ENCODE peak calls at places on chromosomes 7 and 10, in six cellular contexts. X, M, C, G, U and T are unnamed samples.
A peak's percentile ranks its signal among the peaks of the same experiment; 100 is the strongest.

GRCh38 chr7:137886706-137887105 is 39.9 kb upstream of the DGKI start:
- DNase-seq in M (no peak), G (no peak), X (peak; percentile 58), C (no peak), U (no peak), T (no peak)

GRCh38 chr10:116783011-116783655 is 40.8 kb upstream of the HSPA12A start:
- DNase-seq in G (peak; percentile 38), C (peak; percentile 34), M (no peak), X (peak; percentile 70), U (no peak), T (no peak)

GRCh38 chr10:122655524-122656307 is 43.9 kb downstream of the C10orf120 start:
- DNase-seq in C (no peak), U (no peak), M (no peak), X (no peak), G (no peak), T (no peak)

GRCh38 chr7:128056901-128057300 is 25.7 kb upstream of the LRRC4 start:
- DNase-seq in X (peak; percentile 96), G (no peak), C (peak; percentile 83), M (peak; percentile 67), U (no peak), T (no peak)

GRCh38 chr7:131218727-131219128 is 108.9 kb upstream of the MKLN1 start:
- DNase-seq in U (no peak), G (no peak), C (no peak), X (no peak), M (no peak), T (no peak)

GRCh38 chr7:128197989-128198580 is 43.0 kb upstream of the LEP start:
- DNase-seq in U (no peak), G (no peak), X (no peak), M (no peak), C (no peak), T (no peak)

GRCh38 chr10:110772454-110773025 is 99.2 kb upstream of the PDCD4 start:
- DNase-seq in G (no peak), X (no peak), M (no peak), C (no peak), U (no peak), T (no peak)

GRCh38 chr10:117745301-117745700 is 202.8 kb downstream of the EMX2 start:
- DNase-seq in M (no peak), U (no peak), G (no peak), X (no peak), C (no peak), T (no peak)

GRCh38 chr7:111196655-111197054 is 105.7 kb downstream of the LRRN3 start:
- DNase-seq in X (no peak), G (no peak), U (no peak), M (no peak), C (no peak), T (no peak)

GRCh38 chr7:111192614-111193053 is 101.7 kb downstream of the LRRN3 start:
- DNase-seq in X (no peak), M (no peak), U (no peak), C (no peak), G (no peak), T (no peak)

GRCh38 chr7:111202321-111202720 is 111.4 kb downstream of the LRRN3 start:
- DNase-seq in M (no peak), U (no peak), C (no peak), X (no peak), G (no peak), T (no peak)

GRCh38 chr7:111199643-111200042 is 108.7 kb downstream of the LRRN3 start:
- DNase-seq in M (no peak), X (peak; percentile 25), G (no peak), C (no peak), U (no peak), T (no peak)

DNA sequence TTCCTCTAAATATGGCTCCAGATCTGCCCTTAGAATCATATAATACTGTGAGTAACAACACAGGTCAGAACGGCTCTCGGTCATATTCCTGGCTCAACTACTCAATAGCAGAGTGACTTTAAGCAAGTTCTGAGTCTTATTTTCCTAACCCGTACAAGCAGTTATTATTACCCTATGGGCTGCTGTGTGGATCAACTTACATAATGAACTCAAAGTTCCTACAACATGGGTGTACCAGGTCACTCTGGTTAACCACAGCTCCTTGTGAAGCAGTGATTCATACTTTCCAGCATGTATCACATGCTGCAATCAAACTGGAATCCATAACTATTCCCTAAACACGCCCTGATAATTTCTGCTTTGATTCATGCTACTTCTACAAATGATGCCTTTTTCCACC is 107.3 kb downstream of the LRRN3 start:
- DNase-seq in C (peak; percentile 91), M (peak; percentile 99), G (no peak), X (peak; percentile 100), U (peak; percentile 95), T (no peak)
- H3K4me3 ChIP-seq in C (no peak overlapping the region), M (no peak overlapping the region), G (no peak overlapping the region), X (no peak overlapping the region), U (peak overlapping the region; percentile 24), T (no peak overlapping the region)

GRCh38 chr7:7978860-7979259 is 10.3 kb downstream of the GLCCI1 start:
- DNase-seq in G (no peak), X (no peak), C (no peak), M (no peak), U (no peak), T (no peak)
- H3K4me3 ChIP-seq in G (no peak overlapping the region), X (no peak overlapping the region), C (no peak overlapping the region), M (no peak overlapping the region), U (no peak overlapping the region), T (no peak overlapping the region)

GRCh38 chr7:94700926-94701554 is 45.1 kb upstream of the SGCE start:
- DNase-seq in G (no peak), U (no peak), X (no peak), C (peak; percentile 63), M (no peak), T (no peak)
- H3K4me3 ChIP-seq in G (no peak overlapping the region), U (no peak overlapping the region), X (no peak overlapping the region), C (no peak overlapping the region), M (no peak overlapping the region), T (no peak overlapping the region)

GRCh38 chr7:36747251-36747968 is 23.1 kb upstream of the AOAH start:
- DNase-seq in X (peak; percentile 91), C (peak; percentile 85), M (peak; percentile 10), G (no peak), U (no peak), T (no peak)
- H3K4me3 ChIP-seq in X (no peak overlapping the region), C (no peak overlapping the region), M (no peak overlapping the region), G (no peak overlapping the region), U (no peak overlapping the region), T (no peak overlapping the region)

GRCh38 chr10:27251554-27251953 is 11.0 kb upstream of the ACBD5 start:
- DNase-seq in C (no peak), G (no peak), M (no peak), U (no peak), X (no peak), T (no peak)

GRCh38 chr10:27256790-27257189 is 16.2 kb upstream of the ACBD5 start:
- DNase-seq in X (no peak), U (no peak), M (no peak), C (no peak), G (no peak), T (no peak)

GRCh38 chr10:27256299-27256698 is 15.7 kb upstream of the ACBD5 start:
- DNase-seq in G (no peak), U (no peak), M (no peak), X (no peak), C (no peak), T (no peak)

GRCh38 chr10:27248215-27248614 is 7.6 kb upstream of the ACBD5 start:
- DNase-seq in M (no peak), U (no peak), C (no peak), X (no peak), G (no peak), T (no peak)

DNA sequence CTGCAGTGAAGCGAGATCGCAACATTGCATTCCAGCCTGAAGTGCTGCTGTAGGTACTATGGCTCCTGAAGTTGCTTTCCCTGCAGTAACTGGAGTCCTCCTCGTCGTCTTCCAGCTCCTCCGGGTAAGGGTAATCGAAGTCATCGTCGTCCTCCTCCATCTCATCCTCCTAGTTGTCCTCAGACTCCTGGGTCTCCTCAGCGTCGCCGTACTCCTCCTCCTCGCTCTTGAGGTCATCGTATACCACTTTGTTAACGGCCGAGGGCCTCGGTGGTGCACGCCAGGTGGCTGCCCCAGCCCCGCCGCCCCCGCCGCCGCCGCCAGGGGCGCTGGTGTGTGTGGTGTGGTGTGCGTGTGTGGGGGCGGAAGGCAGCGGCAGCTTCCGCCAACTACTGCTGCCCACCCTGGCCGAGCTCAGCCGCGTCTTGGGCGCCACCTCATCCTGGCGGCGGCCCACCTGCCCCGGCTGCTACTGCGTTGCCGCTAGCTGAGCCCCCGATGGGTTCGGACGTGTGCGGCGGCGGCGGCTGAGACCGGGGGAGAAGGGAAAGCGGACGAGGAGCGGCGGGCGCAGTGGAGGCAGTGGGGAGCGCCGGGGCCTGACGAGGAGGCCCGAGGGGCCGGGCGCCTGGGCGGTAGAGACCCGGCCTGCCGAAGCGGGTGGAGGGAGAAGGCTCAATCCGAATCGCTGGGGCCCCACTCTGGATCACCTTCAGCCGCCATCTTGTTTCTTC is 11.8 kb upstream of the ACBD5 start:
- DNase-seq in M (no peak), G (peak; percentile 88), C (peak; percentile 73), X (peak; percentile 51), U (peak; percentile 44), T (no peak)
- H3K4me3 ChIP-seq in M (peak overlapping the region; percentile 44), G (peak overlapping the region; percentile 76), C (peak overlapping the region; percentile 48), X (peak overlapping the region; percentile 56), U (peak overlapping the region; percentile 70), T (no peak overlapping the region)

GRCh38 chr7:25625316-25625715 is 397.0 kb upstream of the NPVF start:
- DNase-seq in M (no peak), G (no peak), U (no peak), C (no peak), X (no peak), T (no peak)
- H3K4me3 ChIP-seq in M (no peak overlapping the region), G (no peak overlapping the region), U (no peak overlapping the region), C (no peak overlapping the region), X (no peak overlapping the region), T (no peak overlapping the region)

GRCh38 chr7:5603193-5604140 is 178.0 kb downstream of the RNF216 start:
- DNase-seq in M (no peak), G (no peak), X (no peak), C (no peak), U (no peak), T (no peak)

GRCh38 chr7:5610500-5611186 is 170.8 kb downstream of the RNF216 start:
- DNase-seq in U (no peak), G (no peak), M (no peak), X (no peak), C (no peak), T (no peak)

GRCh38 chr7:5606235-5606634 is 175.2 kb downstream of the RNF216 start:
- DNase-seq in C (no peak), U (no peak), M (no peak), X (no peak), G (no peak), T (no peak)

GRCh38 chr7:5612695-5613094 is 168.8 kb downstream of the RNF216 start:
- DNase-seq in C (no peak), M (no peak), X (no peak), G (no peak), U (no peak), T (no peak)

GRCh38 chr7:5607958-5608656 is 173.4 kb downstream of the RNF216 start:
- DNase-seq in G (no peak), M (no peak), X (no peak), U (no peak), C (no peak), T (no peak)
- H3K4me3 ChIP-seq in G (no peak overlapping the region), M (no peak overlapping the region), X (no peak overlapping the region), U (no peak overlapping the region), C (no peak overlapping the region), T (no peak overlapping the region)